ENCODE peak calls at places on chromosomes 5 and 9, in eight cellular contexts. N, Y, C, Q, P, B, E and G are unnamed samples.
A peak's percentile ranks its signal among the peaks of the same experiment; 100 is the strongest.

GRCh38 chr5:50292735-50293394 is 148.2 kb downstream of the EMB start:
- DNase-seq in N (no peak), Y (no peak), C (no peak), Q (no peak), P (no peak), B (no peak), E (no peak), G (no peak)

GRCh38 chr9:110575169-110575568 is 4.4 kb downstream of the SVEP1 start:
- DNase-seq in N (no peak), Y (no peak), C (no peak), Q (no peak), P (no peak), B (no peak), E (no peak), G (no peak)

GRCh38 chr9:17878810-17879370 is 300.0 kb downstream of the SH3GL2 start:
- DNase-seq in N (no peak), Y (no peak), C (no peak), Q (no peak), P (no peak), B (no peak), E (no peak), G (no peak)

GRCh38 chr5:980001-980588 is 28.5 kb upstream of the NKD2 start:
- DNase-seq in N (peak; percentile 55), Y (no peak), C (no peak), Q (peak; percentile 26), P (no peak), B (no peak), E (no peak), G (no peak)

GRCh38 chr9:13885258-13885657 is 428.7 kb downstream of the NFIB start:
- DNase-seq in N (no peak), Y (no peak), C (no peak), Q (no peak), P (no peak), B (no peak), E (no peak), G (no peak)

GRCh38 chr5:14144586-14145355 is 1.6 kb downstream of the TRIO start:
- DNase-seq in N (peak; percentile 85), Y (no peak), C (peak; percentile 21), Q (peak; percentile 53), P (peak; percentile 33), B (no peak), E (peak; percentile 48), G (peak; percentile 25)

GRCh38 chr5:151164687-151165392 is 7.3 kb upstream of the ANXA6 start:
- DNase-seq in N (peak; percentile 78), Y (peak; percentile 76), C (peak; percentile 87), Q (peak; percentile 74), P (peak; percentile 78), B (peak; percentile 71), E (peak; percentile 76), G (peak; percentile 61)

GRCh38 chr5:45696206-45696836 is at the start of gene HCN1:
- DNase-seq in N (peak; percentile 92), Y (peak; percentile 30), C (peak; percentile 30), Q (peak; percentile 79), P (peak; percentile 44), B (no peak), E (peak; percentile 76), G (no peak)

GRCh38 chr9:13083973-13084528 is 195.4 kb downstream of the MPDZ start:
- DNase-seq in N (peak; percentile 30), Y (no peak), C (no peak), Q (no peak), P (no peak), B (no peak), E (peak; percentile 70), G (no peak)

GRCh38 chr5:81779935-81780266 is 29.0 kb upstream of the SSBP2 start:
- DNase-seq in N (no peak), Y (no peak), C (no peak), Q (no peak), P (peak; percentile 13), B (no peak), E (no peak), G (no peak)

GRCh38 chr5:179504600-179505396 is 45.6 kb upstream of the RUFY1 start:
- DNase-seq in N (no peak), Y (no peak), C (no peak), Q (no peak), P (no peak), B (no peak), E (no peak), G (no peak)

GRCh38 chr5:14266171-14266570 is 123.0 kb downstream of the TRIO start:
- DNase-seq in N (no peak), Y (no peak), C (no peak), Q (no peak), P (no peak), B (no peak), E (no peak), G (no peak)

GRCh38 chr5:142316051-142316450 is 8.8 kb downstream of the SPRY4 start:
- DNase-seq in N (peak; percentile 26), Y (no peak), C (peak; percentile 33), Q (no peak), P (no peak), B (no peak), E (peak; percentile 79), G (no peak)

GRCh38 chr9:121812159-121812735 is 160.8 kb downstream of the DAB2IP start:
- DNase-seq in N (no peak), Y (no peak), C (no peak), Q (no peak), P (no peak), B (no peak), E (no peak), G (no peak)